ENCODE peak calls at places on chromosome 1, in four cellular contexts. S is trophoblast cell, E is neuronal stem cell, D is IMR-90. B is an unnamed sample.

GRCh38 chr1:53666566-53666965 is 72.4 kb downstream of the GLIS1 start:
- DNase-seq in S (no peak), E (no peak), D (no peak), B (no peak)

GRCh38 chr1:225737179-225737578 is 40.4 kb upstream of the SRP9 start:
- DNase-seq in E (no peak), S (no peak), D (no peak), B (no peak)

GRCh38 chr1:31593770-31594632 is 17.7 kb downstream of the TINAGL1 start:
- DNase-seq in D (peak; percentile 56), S (peak; percentile 70), E (peak; percentile 61), B (peak; percentile 88)

GRCh38 chr1:63322944-63323865 is 838 bp downstream of the FOXD3 start:
- DNase-seq in E (peak; percentile 42), D (no peak), S (peak; percentile 50), B (peak; percentile 74)

GRCh38 chr1:111346089-111346885 is 55.6 kb downstream of the CHIA start:
- DNase-seq in D (peak; percentile 69), E (peak; percentile 89), S (peak; percentile 95), B (peak; percentile 97)

GRCh38 chr1:119859647-119860046 is 36.7 kb downstream of the ADAM30 start:
- DNase-seq in S (no peak), E (no peak), D (peak; percentile 89), B (no peak)

GRCh38 chr1:180643693-180644092 is 11.9 kb downstream of the XPR1 start:
- DNase-seq in S (no peak), D (peak; percentile 19), E (no peak), B (no peak)

GRCh38 chr1:8816831-8817412 is 518 bp downstream of the RERE start:
- DNase-seq in D (no peak), E (no peak), S (peak; percentile 42), B (no peak)

GRCh38 chr1:10299174-10299573 is 88.8 kb downstream of the KIF1B start:
- DNase-seq in D (no peak), S (no peak), E (no peak), B (no peak)

GRCh38 chr1:95655321-95656020 is 421.5 kb downstream of the RWDD3 start:
- DNase-seq in S (no peak), D (no peak), E (no peak), B (no peak)

GRCh38 chr1:152029144-152029936 is 7.5 kb downstream of the S100A11 start:
- DNase-seq in D (peak; percentile 43), E (no peak), S (peak; percentile 81), B (no peak)

GRCh38 chr1:17596186-17596585 is 56.7 kb downstream of the ARHGEF10L start:
- DNase-seq in E (no peak), S (no peak), D (no peak), B (no peak)

GRCh38 chr1:5983361-5984103 is 8.7 kb downstream of the NPHP4 start:
- DNase-seq in S (no peak), E (no peak), D (peak; percentile 94), B (no peak)

GRCh38 chr1:109847251-109847650 is 63.4 kb upstream of the CSF1 start:
- DNase-seq in E (no peak), S (no peak), D (no peak), B (no peak)

GRCh38 chr1:13732971-13733667 is 33.1 kb downstream of the PRDM2 start:
- DNase-seq in D (no peak), E (no peak), S (no peak), B (no peak)

GRCh38 chr1:18954270-18955071 is 2.0 kb downstream of the IFFO2 start:
- DNase-seq in E (no peak), D (no peak), S (no peak), B (no peak)

GRCh38 chr1:221335161-221336101 is 406.5 kb downstream of the DUSP10 start:
- DNase-seq in S (peak; percentile 25), D (peak; percentile 69), E (peak; percentile 42), B (no peak)
- H2AK5ac ChIP-seq in S (peak overlapping the region; percentile 64), D (peak overlapping the region; percentile 65), E (no peak overlapping the region), B (no peak overlapping the region)

GRCh38 chr1:42816600-42817439 is at the start of the genes ERMAP and SVBP:
- DNase-seq in E (peak; percentile 94), D (peak; percentile 77), S (peak; percentile 96), B (peak; percentile 92)
- H3K23ac ChIP-seq in E (peak within 1 kb of the TSS; percentile 26), D (peak within 1 kb of the TSS; percentile 92), S (no peak within 1 kb of the TSS), B (no peak within 1 kb of the TSS)

GRCh38 chr1:100627018-100627716 is 89.2 kb downstream of the GPR88 start:
- DNase-seq in E (no peak), D (peak; percentile 86), S (peak; percentile 75), B (no peak)

GRCh38 chr1:100627936-100628335 is 90.0 kb downstream of the GPR88 start:
- DNase-seq in E (no peak), S (peak; percentile 83), D (peak; percentile 34), B (no peak)

GRCh38 chr1:100628631-100629081 is 90.7 kb downstream of the GPR88 start:
- DNase-seq in D (peak; percentile 14), S (no peak), E (no peak), B (no peak)

GRCh38 chr1:100631015-100631521 is 88.5 kb upstream of the VCAM1 start:
- DNase-seq in D (peak; percentile 95), E (no peak), S (peak; percentile 83), B (no peak)

GRCh38 chr1:100629391-100629790 is 90.2 kb upstream of the VCAM1 start:
- DNase-seq in S (peak; percentile 13), E (no peak), D (no peak), B (no peak)
- H2AK5ac ChIP-seq in S (no peak overlapping the region), E (no peak overlapping the region), D (peak overlapping the region; percentile 38), B (no peak overlapping the region)

DNA sequence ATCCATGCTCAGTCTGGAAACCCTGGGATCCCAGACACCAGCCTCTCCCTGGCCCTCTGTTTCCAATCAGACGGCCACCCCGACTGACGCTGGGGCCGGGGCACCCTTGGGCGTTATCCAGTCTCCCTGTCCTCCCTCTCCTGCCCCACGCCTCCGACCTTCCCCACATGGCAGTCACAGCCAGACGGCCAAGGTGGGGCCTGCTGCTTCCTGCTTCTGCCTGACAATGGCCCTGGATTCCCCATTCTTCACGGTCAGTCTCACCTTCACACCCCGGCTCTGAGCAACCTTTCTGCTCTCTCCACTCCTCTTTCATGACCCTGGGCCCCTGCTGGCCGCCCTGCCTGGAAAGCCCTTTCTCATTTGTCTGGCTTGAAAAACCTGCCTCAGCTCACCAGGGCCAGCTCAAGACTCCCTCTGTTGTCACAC is 6.6 kb downstream of the GNG4 start:
- DNase-seq in D (no peak), E (no peak), S (no peak), B (peak; percentile 80)
- H3K23ac ChIP-seq in D (no peak overlapping the region), E (no peak overlapping the region), S (no peak overlapping the region), B (no peak overlapping the region)

GRCh38 chr1:21100496-21100895 is 76.2 kb downstream of the EIF4G3 start:
- DNase-seq in D (no peak), E (no peak), S (peak; percentile 48), B (no peak)

GRCh38 chr1:21099869-21100131 is 76.9 kb downstream of the EIF4G3 start:
- DNase-seq in D (no peak), S (no peak), E (no peak), B (no peak)

GRCh38 chr1:21097744-21098143 is 79.0 kb downstream of the EIF4G3 start:
- DNase-seq in D (no peak), E (no peak), S (no peak), B (no peak)

GRCh38 chr1:21099034-21099868 is 77.4 kb downstream of the EIF4G3 start:
- DNase-seq in S (peak; percentile 9), D (peak; percentile 82), E (no peak), B (no peak)

DNA sequence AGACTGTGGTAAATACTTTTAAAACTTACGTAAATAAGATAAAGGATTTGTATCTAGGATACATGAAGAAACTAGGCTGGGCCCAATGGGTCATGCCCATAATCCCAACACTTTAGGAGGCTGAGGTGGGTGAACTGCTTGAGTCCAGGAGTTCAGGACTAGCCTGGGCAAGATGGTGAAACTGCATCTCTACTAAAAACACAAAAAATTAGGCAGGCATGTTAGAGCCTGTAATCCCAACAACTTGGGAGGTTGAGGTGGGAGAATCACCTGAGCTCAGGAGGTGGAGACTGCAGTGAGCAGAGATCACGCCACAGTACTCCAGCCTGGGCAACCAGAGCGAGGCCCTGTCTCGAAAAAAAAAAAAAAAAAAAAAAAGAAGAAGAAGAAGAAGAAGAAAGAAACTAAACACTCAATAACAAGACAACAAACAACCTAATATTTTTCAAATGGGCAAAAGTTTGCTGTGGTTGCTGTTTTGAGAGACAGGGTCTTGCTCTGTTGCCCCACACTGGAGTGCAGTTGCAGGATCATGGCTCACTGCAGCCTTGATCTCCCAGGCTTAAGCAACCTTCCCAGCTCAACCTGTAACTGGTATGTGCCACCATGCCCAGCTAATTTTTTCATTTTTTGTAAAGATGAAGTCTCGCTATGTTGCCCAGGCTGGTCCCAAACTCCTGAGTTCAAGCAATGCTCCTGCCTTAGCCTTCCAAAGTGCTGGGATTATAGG is 78.3 kb downstream of the EIF4G3 start:
- DNase-seq in S (no peak), D (no peak), E (no peak), B (no peak)
- H2AK5ac ChIP-seq in S (no peak overlapping the region), D (no peak overlapping the region), E (no peak overlapping the region), B (no peak overlapping the region)

DNA sequence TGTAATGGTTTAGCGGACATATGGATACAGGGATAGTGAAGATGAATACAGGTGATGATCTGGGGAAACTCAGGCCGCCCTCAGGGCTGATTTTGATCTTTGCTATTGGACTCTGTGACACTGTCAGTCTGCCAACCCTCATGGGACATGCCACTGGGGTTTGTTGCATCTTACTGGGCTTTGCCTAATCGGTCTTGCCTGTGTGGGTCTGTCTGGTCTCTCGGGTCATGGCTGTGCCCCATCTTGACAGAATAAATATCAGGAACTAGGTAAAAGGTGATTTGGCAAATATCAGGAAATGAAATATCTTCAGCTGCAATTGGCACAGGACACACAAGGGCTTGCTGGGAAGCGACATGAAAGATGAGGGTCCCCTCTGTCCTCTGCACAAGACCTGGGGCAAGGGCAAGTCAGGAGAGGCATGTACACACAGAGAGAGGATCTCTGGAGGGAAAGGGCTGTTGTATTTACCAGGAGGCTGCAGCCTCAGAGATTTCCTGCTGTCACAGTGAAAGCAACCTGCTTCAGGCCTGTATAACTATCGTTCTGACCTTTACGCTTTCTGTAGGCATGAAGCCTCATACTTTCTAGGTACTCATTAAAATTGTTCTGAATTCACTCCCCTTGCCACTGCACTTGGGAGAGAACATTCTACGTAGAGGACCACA is 52.1 kb upstream of the GADD45A start:
- DNase-seq in D (no peak), E (no peak), S (peak; percentile 78), B (no peak)
- H3K23ac ChIP-seq in D (no peak overlapping the region), E (no peak overlapping the region), S (no peak overlapping the region), B (no peak overlapping the region)

GRCh38 chr1:240308061-240308460 is 216.4 kb downstream of the FMN2 start:
- DNase-seq in S (no peak), D (no peak), E (no peak), B (no peak)
- H2AK5ac ChIP-seq in S (no peak overlapping the region), D (peak overlapping the region; percentile 62), E (no peak overlapping the region), B (no peak overlapping the region)

GRCh38 chr1:1157426-1157913 is 16.2 kb upstream of the TTLL10 start:
- DNase-seq in D (peak; percentile 79), S (peak; percentile 45), E (peak; percentile 51), B (peak; percentile 84)
- H3K23ac ChIP-seq in D (peak overlapping the region; percentile 97), S (no peak overlapping the region), E (peak overlapping the region; percentile 93), B (no peak overlapping the region)

B was measured in H9.